ENCODE peak calls at places on chromosomes 3 and 15, in four cellular contexts. One of them, this sample, is unnamed.

GRCh38 chr15:74785716-74786032 is 3.8 kb downstream of the CSK start:
- DNase-seq in ecto neural progenitor cell: no peak
- DNase-seq in Peyer's patch: no peak
- DNase-seq in ELR: no peak
- DNase-seq in this sample: no peak

GRCh38 chr3:133479895-133480669 is 80.2 kb downstream of the BFSP2 start:
- DNase-seq in ecto neural progenitor cell: peak; percentile 55
- DNase-seq in Peyer's patch: no peak
- DNase-seq in ELR: peak; percentile 17
- DNase-seq in this sample: no peak

GRCh38 chr3:42709621-42710020 is 7.0 kb upstream of the HHATL start:
- DNase-seq in ecto neural progenitor cell: no peak
- DNase-seq in Peyer's patch: no peak
- DNase-seq in ELR: no peak
- DNase-seq in this sample: peak; percentile 32

GRCh38 chr3:139694542-139694941 is 16.8 kb upstream of the NMNAT3 start:
- DNase-seq in ecto neural progenitor cell: no peak
- DNase-seq in Peyer's patch: no peak
- DNase-seq in ELR: no peak
- DNase-seq in this sample: no peak

GRCh38 chr3:148697311-148698189 is at the start of gene AGTR1:
- DNase-seq in ecto neural progenitor cell: peak; percentile 85
- DNase-seq in Peyer's patch: peak; percentile 57
- DNase-seq in ELR: peak; percentile 88
- DNase-seq in this sample: peak; percentile 94

GRCh38 chr3:160179906-160180305 is 45.3 kb upstream of the C3orf80 start:
- DNase-seq in ecto neural progenitor cell: no peak
- DNase-seq in Peyer's patch: no peak
- DNase-seq in ELR: no peak
- DNase-seq in this sample: no peak

GRCh38 chr3:152213086-152213674 is 55.5 kb upstream of the MBNL1 start:
- DNase-seq in ecto neural progenitor cell: no peak
- DNase-seq in Peyer's patch: no peak
- DNase-seq in ELR: no peak
- DNase-seq in this sample: no peak

GRCh38 chr15:99321477-99321876 is 70.2 kb downstream of the LRRC28 start:
- DNase-seq in ecto neural progenitor cell: no peak
- DNase-seq in Peyer's patch: no peak
- DNase-seq in ELR: no peak
- DNase-seq in this sample: no peak

GRCh38 chr3:72959336-72959735 is 37.3 kb upstream of the PPP4R2 start:
- DNase-seq in ecto neural progenitor cell: no peak
- DNase-seq in Peyer's patch: no peak
- DNase-seq in ELR: no peak
- DNase-seq in this sample: no peak

GRCh38 chr3:535566-536416 is 339.2 kb downstream of the CHL1 start:
- DNase-seq in ecto neural progenitor cell: peak; percentile 70
- DNase-seq in Peyer's patch: peak; percentile 47
- DNase-seq in ELR: no peak
- DNase-seq in this sample: no peak

GRCh38 chr3:139127101-139127500 is 82.4 kb upstream of the PRR23C start:
- DNase-seq in ecto neural progenitor cell: no peak
- DNase-seq in Peyer's patch: no peak
- DNase-seq in ELR: peak; percentile 70
- DNase-seq in this sample: no peak

GRCh38 chr3:187902938-187903337 is 157.7 kb upstream of the BCL6 start:
- DNase-seq in ecto neural progenitor cell: no peak
- DNase-seq in Peyer's patch: no peak
- DNase-seq in ELR: peak; percentile 44
- DNase-seq in this sample: no peak

GRCh38 chr3:186772886-186773417 is 10.4 kb upstream of the EIF4A2 start:
- DNase-seq in ecto neural progenitor cell: peak; percentile 71
- DNase-seq in Peyer's patch: peak; percentile 69
- DNase-seq in ELR: peak; percentile 69
- DNase-seq in this sample: peak; percentile 91

GRCh38 chr3:28348286-28348636 is 260 bp upstream of the ZCWPW2 start:
- DNase-seq in ecto neural progenitor cell: no peak
- DNase-seq in Peyer's patch: no peak
- DNase-seq in ELR: no peak
- DNase-seq in this sample: peak; percentile 97

GRCh38 chr3:59334585-59334984 is 284.8 kb upstream of the CFAP20DC start:
- DNase-seq in ecto neural progenitor cell: no peak
- DNase-seq in Peyer's patch: no peak
- DNase-seq in ELR: no peak
- DNase-seq in this sample: no peak

GRCh38 chr3:182309120-182309519 is 484.2 kb upstream of the ATP11B start:
- DNase-seq in ecto neural progenitor cell: no peak
- DNase-seq in Peyer's patch: no peak
- DNase-seq in ELR: no peak
- DNase-seq in this sample: no peak

GRCh38 chr15:27878841-27879240 is 220.3 kb downstream of the OCA2 start:
- DNase-seq in ecto neural progenitor cell: no peak
- DNase-seq in Peyer's patch: no peak
- DNase-seq in ELR: no peak
- DNase-seq in this sample: no peak

GRCh38 chr15:78182336-78182700 is 33.2 kb downstream of the IDH3A start:
- DNase-seq in ecto neural progenitor cell: no peak
- DNase-seq in Peyer's patch: no peak
- DNase-seq in ELR: no peak
- DNase-seq in this sample: no peak

GRCh38 chr3:172323894-172324590 is 124.2 kb downstream of the GHSR start:
- DNase-seq in ecto neural progenitor cell: no peak
- DNase-seq in Peyer's patch: no peak
- DNase-seq in ELR: no peak
- DNase-seq in this sample: no peak

GRCh38 chr3:112814256-112814655 is 32.4 kb downstream of the CD200R1L start:
- DNase-seq in ecto neural progenitor cell: no peak
- DNase-seq in Peyer's patch: no peak
- DNase-seq in ELR: peak; percentile 74
- DNase-seq in this sample: no peak

GRCh38 chr15:84082739-84083138 is 152.8 kb upstream of the GOLGA6L4 start:
- DNase-seq in ecto neural progenitor cell: no peak
- DNase-seq in Peyer's patch: no peak
- DNase-seq in ELR: peak; percentile 34
- DNase-seq in this sample: no peak

This sample was measured in suprapubic skin.